ENCODE peak calls at places on chromosomes 11 and 22, in four cellular contexts. One of them, this sample, is unnamed. For H3K4me1 and H3K9me3, the result is how much of the 10 kb centered on the place peaks cover.

GRCh38 chr11:64987998-64988854 is 8.5 kb downstream of the BATF2 start:
- DNase-seq in CD8-positive, alpha-beta T cell: no peak
- DNase-seq in CD4-positive, CD25-positive, alpha-beta regulatory T cell: no peak
- DNase-seq in heart right ventricle: no peak
- DNase-seq in this sample: no peak

GRCh38 chr11:77467993-77468392 is 5.9 kb downstream of the PAK1 start:
- DNase-seq in CD8-positive, alpha-beta T cell: no peak
- DNase-seq in CD4-positive, CD25-positive, alpha-beta regulatory T cell: no peak
- DNase-seq in heart right ventricle: no peak
- DNase-seq in this sample: no peak

GRCh38 chr11:47354913-47355282 is 2.4 kb upstream of the MYBPC3 start:
- DNase-seq in CD8-positive, alpha-beta T cell: no peak
- DNase-seq in CD4-positive, CD25-positive, alpha-beta regulatory T cell: no peak
- DNase-seq in heart right ventricle: no peak
- DNase-seq in this sample: no peak

GRCh38 chr22:42697542-42698013 is 23.1 kb downstream of the A4GALT start:
- DNase-seq in CD8-positive, alpha-beta T cell: no peak
- DNase-seq in heart right ventricle: peak
- DNase-seq in CD4-positive, CD25-positive, alpha-beta regulatory T cell: no peak
- DNase-seq in this sample: no peak

GRCh38 chr11:108587109-108587508 is 6.5 kb downstream of the EXPH5 start:
- DNase-seq in CD8-positive, alpha-beta T cell: no peak
- DNase-seq in heart right ventricle: no peak
- DNase-seq in CD4-positive, CD25-positive, alpha-beta regulatory T cell: no peak
- DNase-seq in this sample: no peak

GRCh38 chr11:6925636-6926207 is 504 bp upstream of the ZNF215 start:
- DNase-seq in CD8-positive, alpha-beta T cell: no peak
- DNase-seq in heart right ventricle: no peak
- DNase-seq in CD4-positive, CD25-positive, alpha-beta regulatory T cell: no peak
- DNase-seq in this sample: no peak

GRCh38 chr11:84249344-84250135 is 963.4 kb upstream of the CCDC90B start:
- DNase-seq in heart right ventricle: no peak
- DNase-seq in CD4-positive, CD25-positive, alpha-beta regulatory T cell: no peak
- DNase-seq in CD8-positive, alpha-beta T cell: no peak
- DNase-seq in this sample: no peak

GRCh38 chr22:24370426-24370825 is 57.0 kb upstream of the ADORA2A start:
- DNase-seq in CD8-positive, alpha-beta T cell: no peak
- DNase-seq in CD4-positive, CD25-positive, alpha-beta regulatory T cell: no peak
- DNase-seq in heart right ventricle: no peak
- DNase-seq in this sample: no peak

GRCh38 chr22:44358723-44359440 is 46.1 kb upstream of the SHISAL1 start:
- DNase-seq in heart right ventricle: peak
- DNase-seq in CD8-positive, alpha-beta T cell: no peak
- DNase-seq in CD4-positive, CD25-positive, alpha-beta regulatory T cell: no peak
- DNase-seq in this sample: peak

GRCh38 chr11:79209540-79210266 is 231.1 kb downstream of the TENM4 start:
- DNase-seq in CD4-positive, CD25-positive, alpha-beta regulatory T cell: no peak
- DNase-seq in heart right ventricle: peak
- DNase-seq in CD8-positive, alpha-beta T cell: no peak
- DNase-seq in this sample: no peak

GRCh38 chr11:43942651-43943356 is 367 bp downstream of the C11orf96 start:
- DNase-seq in heart right ventricle: peak
- DNase-seq in CD4-positive, CD25-positive, alpha-beta regulatory T cell: peak
- DNase-seq in CD8-positive, alpha-beta T cell: no peak
- DNase-seq in this sample: no peak

GRCh38 chr11:82782825-82783374 is 49.2 kb upstream of the FAM181B start:
- DNase-seq in CD8-positive, alpha-beta T cell: no peak
- DNase-seq in CD4-positive, CD25-positive, alpha-beta regulatory T cell: no peak
- DNase-seq in heart right ventricle: no peak
- DNase-seq in this sample: no peak

GRCh38 chr11:1502971-1503707 is 16.6 kb upstream of the MOB2 start:
- DNase-seq in CD8-positive, alpha-beta T cell: no peak
- DNase-seq in CD4-positive, CD25-positive, alpha-beta regulatory T cell: no peak
- DNase-seq in heart right ventricle: peak
- DNase-seq in this sample: no peak

GRCh38 chr22:43319661-43320486 is 23.3 kb downstream of the SCUBE1 start:
- DNase-seq in CD4-positive, CD25-positive, alpha-beta regulatory T cell: no peak
- DNase-seq in CD8-positive, alpha-beta T cell: no peak
- DNase-seq in heart right ventricle: no peak
- DNase-seq in this sample: no peak

GRCh38 chr11:116084511-116084910 is 580.3 kb upstream of the CADM1 start:
- DNase-seq in CD8-positive, alpha-beta T cell: no peak
- DNase-seq in heart right ventricle: no peak
- DNase-seq in CD4-positive, CD25-positive, alpha-beta regulatory T cell: no peak
- DNase-seq in this sample: no peak

GRCh38 chr11:97854357-97854756 is 1166.4 kb upstream of the CNTN5 start:
- DNase-seq in CD8-positive, alpha-beta T cell: no peak
- DNase-seq in heart right ventricle: no peak
- DNase-seq in CD4-positive, CD25-positive, alpha-beta regulatory T cell: no peak
- DNase-seq in this sample: no peak

GRCh38 chr22:44597616-44598015 is 99.6 kb upstream of the RTL6 start:
- DNase-seq in CD8-positive, alpha-beta T cell: no peak
- DNase-seq in heart right ventricle: no peak
- DNase-seq in CD4-positive, CD25-positive, alpha-beta regulatory T cell: no peak
- DNase-seq in this sample: no peak

GRCh38 chr11:65428578-65429068 is 6.0 kb downstream of the NEAT1 start:
- DNase-seq in heart right ventricle: no peak
- DNase-seq in CD8-positive, alpha-beta T cell: no peak
- DNase-seq in CD4-positive, CD25-positive, alpha-beta regulatory T cell: peak
- DNase-seq in this sample: peak

GRCh38 chr11:80638296-80638695 is 1197.5 kb upstream of the TENM4 start:
- DNase-seq in heart right ventricle: no peak
- DNase-seq in CD4-positive, CD25-positive, alpha-beta regulatory T cell: no peak
- DNase-seq in CD8-positive, alpha-beta T cell: no peak
- DNase-seq in this sample: no peak

GRCh38 chr11:66467756-66468155 is 1.1 kb downstream of the PELI3 start:
- DNase-seq in CD8-positive, alpha-beta T cell: no peak
- DNase-seq in heart right ventricle: no peak
- DNase-seq in CD4-positive, CD25-positive, alpha-beta regulatory T cell: peak
- DNase-seq in this sample: peak

GRCh38 chr11:116109228-116109627 is 605.0 kb upstream of the CADM1 start:
- DNase-seq in CD8-positive, alpha-beta T cell: no peak
- DNase-seq in heart right ventricle: no peak
- DNase-seq in CD4-positive, CD25-positive, alpha-beta regulatory T cell: no peak
- DNase-seq in this sample: no peak

GRCh38 chr11:113014731-113015455 is 53.7 kb downstream of the NCAM1 start:
- DNase-seq in CD8-positive, alpha-beta T cell: no peak
- DNase-seq in CD4-positive, CD25-positive, alpha-beta regulatory T cell: no peak
- DNase-seq in heart right ventricle: peak
- DNase-seq in this sample: no peak

GRCh38 chr11:77590194-77590591 is 440 bp downstream of the AQP11 start:
- DNase-seq in CD8-positive, alpha-beta T cell: no peak
- DNase-seq in heart right ventricle: peak
- DNase-seq in CD4-positive, CD25-positive, alpha-beta regulatory T cell: no peak
- DNase-seq in this sample: peak

GRCh38 chr11:8232849-8233606 is 30.6 kb downstream of the LMO1 start:
- DNase-seq in heart right ventricle: no peak
- DNase-seq in CD4-positive, CD25-positive, alpha-beta regulatory T cell: no peak
- DNase-seq in CD8-positive, alpha-beta T cell: no peak
- DNase-seq in this sample: no peak

GRCh38 chr11:125091247-125091876 is 20.1 kb downstream of the TMEM218 start:
- DNase-seq in heart right ventricle: no peak
- DNase-seq in CD8-positive, alpha-beta T cell: no peak
- DNase-seq in CD4-positive, CD25-positive, alpha-beta regulatory T cell: peak
- DNase-seq in this sample: no peak

GRCh38 chr11:66674964-66675602 is 2.6 kb downstream of the RBM4B start:
- DNase-seq in CD8-positive, alpha-beta T cell: no peak
- DNase-seq in CD4-positive, CD25-positive, alpha-beta regulatory T cell: no peak
- DNase-seq in heart right ventricle: no peak
- DNase-seq in this sample: no peak

GRCh38 chr11:3867209-3868071 is 12.0 kb downstream of the STIM1 start:
- DNase-seq in CD4-positive, CD25-positive, alpha-beta regulatory T cell: peak
- DNase-seq in CD8-positive, alpha-beta T cell: no peak
- DNase-seq in heart right ventricle: peak
- DNase-seq in this sample: no peak

GRCh38 chr22:38402204-38402603 is 52.8 kb downstream of the KCNJ4 start:
- DNase-seq in heart right ventricle: no peak
- DNase-seq in CD8-positive, alpha-beta T cell: no peak
- DNase-seq in CD4-positive, CD25-positive, alpha-beta regulatory T cell: no peak
- DNase-seq in this sample: no peak

GRCh38 chr22:35690001-35690400 is 27.7 kb upstream of the APOL5 start:
- DNase-seq in heart right ventricle: no peak
- DNase-seq in CD8-positive, alpha-beta T cell: no peak
- DNase-seq in CD4-positive, CD25-positive, alpha-beta regulatory T cell: no peak
- DNase-seq in this sample: no peak

GRCh38 chr22:49368976-49369725 is 458.5 kb downstream of the BRD1 start:
- DNase-seq in CD8-positive, alpha-beta T cell: no peak
- DNase-seq in CD4-positive, CD25-positive, alpha-beta regulatory T cell: no peak
- DNase-seq in heart right ventricle: no peak
- DNase-seq in this sample: no peak

GRCh38 chr11:20444537-20444936 is 57.0 kb downstream of the PRMT3 start:
- DNase-seq in heart right ventricle: no peak
- DNase-seq in CD4-positive, CD25-positive, alpha-beta regulatory T cell: no peak
- DNase-seq in CD8-positive, alpha-beta T cell: no peak
- DNase-seq in this sample: no peak

GRCh38 chr22:27228771-27229170 is 571.4 kb downstream of the MIAT start:
- DNase-seq in CD4-positive, CD25-positive, alpha-beta regulatory T cell: no peak
- DNase-seq in heart right ventricle: no peak
- DNase-seq in CD8-positive, alpha-beta T cell: no peak
- DNase-seq in this sample: no peak

GRCh38 chr11:111698852-111699559 is 67.2 kb downstream of the PPP2R1B start:
- DNase-seq in heart right ventricle: no peak
- DNase-seq in CD4-positive, CD25-positive, alpha-beta regulatory T cell: no peak
- DNase-seq in CD8-positive, alpha-beta T cell: no peak
- DNase-seq in this sample: no peak
- H3K4me1 ChIP-seq in heart right ventricle: under half
- H3K4me1 ChIP-seq in CD4-positive, CD25-positive, alpha-beta regulatory T cell: under half
- H3K4me1 ChIP-seq in CD8-positive, alpha-beta T cell: under half
- H3K4me1 ChIP-seq in this sample: under half

DNA sequence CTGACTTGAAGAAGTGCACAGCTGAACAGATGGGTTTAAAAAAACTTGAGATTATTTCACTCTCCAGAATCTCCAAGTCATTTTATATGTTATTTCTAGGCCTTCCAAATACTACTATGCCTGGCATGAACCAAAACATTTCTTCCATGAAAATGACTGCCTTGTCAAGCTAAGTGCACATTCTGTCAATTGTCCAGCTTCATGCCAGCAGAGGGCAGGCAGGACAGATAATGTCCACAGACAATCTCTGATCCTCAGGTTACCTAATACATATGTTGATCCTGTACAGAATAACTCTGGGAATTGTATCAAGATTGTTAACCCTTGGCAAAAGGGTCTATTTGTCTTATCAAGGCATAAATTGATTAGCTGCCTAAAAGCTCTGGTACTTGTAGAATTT is 229.5 kb downstream of the AASDHPPT start:
- DNase-seq in CD8-positive, alpha-beta T cell: no peak
- DNase-seq in CD4-positive, CD25-positive, alpha-beta regulatory T cell: no peak
- DNase-seq in heart right ventricle: no peak
- DNase-seq in this sample: no peak
- H3K9me3 ChIP-seq in CD8-positive, alpha-beta T cell: under half
- H3K9me3 ChIP-seq in CD4-positive, CD25-positive, alpha-beta regulatory T cell: under half
- H3K9me3 ChIP-seq in heart right ventricle: under half
- H3K9me3 ChIP-seq in this sample: under half

GRCh38 chr11:111366560-111367410 is 12.3 kb downstream of the POU2AF1 start:
- DNase-seq in CD8-positive, alpha-beta T cell: no peak
- DNase-seq in CD4-positive, CD25-positive, alpha-beta regulatory T cell: no peak
- DNase-seq in heart right ventricle: no peak
- DNase-seq in this sample: no peak
- H3K4me1 ChIP-seq in CD8-positive, alpha-beta T cell: under half
- H3K4me1 ChIP-seq in CD4-positive, CD25-positive, alpha-beta regulatory T cell: under half
- H3K4me1 ChIP-seq in heart right ventricle: under half
- H3K4me1 ChIP-seq in this sample: under half

DNA sequence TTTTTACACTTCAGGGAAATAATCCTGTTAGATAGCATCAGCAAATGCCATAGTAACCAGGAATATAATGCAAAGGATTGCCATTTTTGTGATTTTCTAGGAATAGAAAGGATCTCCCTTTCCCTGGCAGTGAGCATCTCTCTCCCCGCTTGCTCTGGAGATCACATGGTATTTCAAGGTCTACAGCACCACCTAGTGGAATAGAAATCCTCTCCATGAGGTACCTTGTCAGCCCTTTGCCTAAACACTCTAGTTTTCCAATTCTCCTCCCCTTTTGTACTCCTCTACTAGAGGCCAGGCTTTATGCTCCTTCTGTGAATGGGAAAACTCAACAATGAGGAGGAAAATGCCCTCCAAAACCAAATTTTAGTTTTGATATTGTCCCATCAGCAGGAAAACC is 78.4 kb downstream of the XRRA1 start:
- DNase-seq in CD8-positive, alpha-beta T cell: no peak
- DNase-seq in CD4-positive, CD25-positive, alpha-beta regulatory T cell: peak
- DNase-seq in heart right ventricle: no peak
- DNase-seq in this sample: no peak
- H3K9me3 ChIP-seq in CD8-positive, alpha-beta T cell: under half
- H3K9me3 ChIP-seq in CD4-positive, CD25-positive, alpha-beta regulatory T cell: half or more
- H3K9me3 ChIP-seq in heart right ventricle: under half
- H3K9me3 ChIP-seq in this sample: under half

GRCh38 chr11:68146704-68147474 is 25.7 kb upstream of the CHKA start:
- DNase-seq in CD8-positive, alpha-beta T cell: no peak
- DNase-seq in heart right ventricle: peak
- DNase-seq in CD4-positive, CD25-positive, alpha-beta regulatory T cell: no peak
- DNase-seq in this sample: no peak
- H3K4me1 ChIP-seq in CD8-positive, alpha-beta T cell: under half
- H3K4me1 ChIP-seq in heart right ventricle: under half
- H3K4me1 ChIP-seq in CD4-positive, CD25-positive, alpha-beta regulatory T cell: under half
- H3K4me1 ChIP-seq in this sample: under half

GRCh38 chr11:55852141-55852540 is 13.6 kb downstream of the OR5D16 start:
- DNase-seq in heart right ventricle: no peak
- DNase-seq in CD4-positive, CD25-positive, alpha-beta regulatory T cell: no peak
- DNase-seq in CD8-positive, alpha-beta T cell: no peak
- DNase-seq in this sample: no peak

GRCh38 chr11:55849037-55849436 is 10.5 kb downstream of the OR5D16 start:
- DNase-seq in heart right ventricle: no peak
- DNase-seq in CD8-positive, alpha-beta T cell: no peak
- DNase-seq in CD4-positive, CD25-positive, alpha-beta regulatory T cell: no peak
- DNase-seq in this sample: no peak

DNA sequence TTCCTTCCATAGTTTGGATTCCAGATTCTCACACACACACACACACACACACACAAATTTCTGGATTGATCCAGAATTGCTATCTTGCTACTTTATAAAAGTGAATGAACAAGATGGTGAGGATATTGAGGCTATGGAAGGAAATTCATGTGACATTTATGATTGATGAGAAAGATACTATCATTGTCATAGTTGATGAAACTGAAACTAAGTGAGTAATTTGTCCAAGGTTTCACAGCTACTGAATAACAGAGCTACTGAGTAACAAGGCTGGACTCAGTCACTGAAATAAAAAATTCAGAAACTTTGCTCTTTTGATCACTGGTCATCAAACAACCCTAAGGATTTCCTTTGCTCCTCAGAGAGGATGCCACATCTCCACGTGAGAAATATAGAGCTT is 16.2 kb downstream of the OR5D16 start:
- DNase-seq in heart right ventricle: no peak
- DNase-seq in CD4-positive, CD25-positive, alpha-beta regulatory T cell: no peak
- DNase-seq in CD8-positive, alpha-beta T cell: no peak
- DNase-seq in this sample: no peak
- H3K9me3 ChIP-seq in heart right ventricle: under half
- H3K9me3 ChIP-seq in CD4-positive, CD25-positive, alpha-beta regulatory T cell: under half
- H3K9me3 ChIP-seq in CD8-positive, alpha-beta T cell: under half
- H3K9me3 ChIP-seq in this sample: under half

GRCh38 chr11:119373059-119373875 is 8.2 kb downstream of the USP2 start:
- DNase-seq in CD8-positive, alpha-beta T cell: no peak
- DNase-seq in CD4-positive, CD25-positive, alpha-beta regulatory T cell: no peak
- DNase-seq in heart right ventricle: no peak
- DNase-seq in this sample: no peak
- H3K4me1 ChIP-seq in CD8-positive, alpha-beta T cell: under half
- H3K4me1 ChIP-seq in CD4-positive, CD25-positive, alpha-beta regulatory T cell: under half
- H3K4me1 ChIP-seq in heart right ventricle: half or more
- H3K4me1 ChIP-seq in this sample: under half

GRCh38 chr22:29190051-29190450 is 15.6 kb upstream of the EMID1 start:
- DNase-seq in CD8-positive, alpha-beta T cell: no peak
- DNase-seq in CD4-positive, CD25-positive, alpha-beta regulatory T cell: no peak
- DNase-seq in heart right ventricle: no peak
- DNase-seq in this sample: no peak
- H3K9me3 ChIP-seq in CD8-positive, alpha-beta T cell: under half
- H3K9me3 ChIP-seq in CD4-positive, CD25-positive, alpha-beta regulatory T cell: under half
- H3K9me3 ChIP-seq in heart right ventricle: under half
- H3K9me3 ChIP-seq in this sample: under half